ENCODE peak calls at places on chromosomes 5 and 9, in ten cellular contexts. One of them, this sample, is unnamed.

GRCh38 chr5:79172269-79172668 is 60.7 kb downstream of the BHMT start:
- DNase-seq in kidney glomerular epithelial cell: no peak
- DNase-seq in activated T-cell treated with anti-CD3 and anti-CD28 coated beads, Interleukin-2, amount 50 U/mL, for 24 hours: no peak
- DNase-seq in HFF-Myc: no peak
- DNase-seq in NCI-H1092: no peak
- DNase-seq in COR-L47: no peak
- DNase-seq in GM04504: no peak
- DNase-seq in IMR-90: no peak
- DNase-seq in stomach: no peak
- DNase-seq in Daoy: no peak
- DNase-seq in this sample: no peak

GRCh38 chr5:151024440-151024839 is 4.0 kb downstream of the GPX3 start:
- DNase-seq in kidney glomerular epithelial cell: no peak
- DNase-seq in activated T-cell treated with anti-CD3 and anti-CD28 coated beads, Interleukin-2, amount 50 U/mL, for 24 hours: no peak
- DNase-seq in HFF-Myc: no peak
- DNase-seq in NCI-H1092: no peak
- DNase-seq in COR-L47: no peak
- DNase-seq in GM04504: no peak
- DNase-seq in IMR-90: no peak
- DNase-seq in stomach: no peak
- DNase-seq in Daoy: peak
- DNase-seq in this sample: no peak

GRCh38 chr5:120529386-120529785 is 65.3 kb downstream of the PRR16 start:
- DNase-seq in kidney glomerular epithelial cell: no peak
- DNase-seq in activated T-cell treated with anti-CD3 and anti-CD28 coated beads, Interleukin-2, amount 50 U/mL, for 24 hours: no peak
- DNase-seq in HFF-Myc: no peak
- DNase-seq in NCI-H1092: no peak
- DNase-seq in COR-L47: no peak
- DNase-seq in GM04504: no peak
- DNase-seq in IMR-90: no peak
- DNase-seq in stomach: no peak
- DNase-seq in Daoy: no peak
- DNase-seq in this sample: no peak

GRCh38 chr5:175745212-175745611 is 87.3 kb downstream of the HRH2 start:
- DNase-seq in kidney glomerular epithelial cell: no peak
- DNase-seq in activated T-cell treated with anti-CD3 and anti-CD28 coated beads, Interleukin-2, amount 50 U/mL, for 24 hours: no peak
- DNase-seq in HFF-Myc: no peak
- DNase-seq in NCI-H1092: no peak
- DNase-seq in COR-L47: no peak
- DNase-seq in GM04504: no peak
- DNase-seq in IMR-90: no peak
- DNase-seq in stomach: no peak
- DNase-seq in Daoy: no peak
- DNase-seq in this sample: no peak

GRCh38 chr5:55856511-55857246 is 5.5 kb downstream of the IL31RA start:
- DNase-seq in kidney glomerular epithelial cell: no peak
- DNase-seq in activated T-cell treated with anti-CD3 and anti-CD28 coated beads, Interleukin-2, amount 50 U/mL, for 24 hours: no peak
- DNase-seq in HFF-Myc: no peak
- DNase-seq in NCI-H1092: no peak
- DNase-seq in COR-L47: no peak
- DNase-seq in GM04504: no peak
- DNase-seq in IMR-90: no peak
- DNase-seq in stomach: no peak
- DNase-seq in Daoy: no peak
- DNase-seq in this sample: no peak

GRCh38 chr5:157924931-157925729 is 66.2 kb upstream of the CLINT1 start:
- DNase-seq in kidney glomerular epithelial cell: no peak
- DNase-seq in activated T-cell treated with anti-CD3 and anti-CD28 coated beads, Interleukin-2, amount 50 U/mL, for 24 hours: no peak
- DNase-seq in HFF-Myc: no peak
- DNase-seq in NCI-H1092: no peak
- DNase-seq in COR-L47: no peak
- DNase-seq in GM04504: no peak
- DNase-seq in IMR-90: no peak
- DNase-seq in stomach: no peak
- DNase-seq in Daoy: peak
- DNase-seq in this sample: no peak

GRCh38 chr5:127085371-127085770 is 12.1 kb upstream of the C5orf63 start:
- DNase-seq in kidney glomerular epithelial cell: no peak
- DNase-seq in activated T-cell treated with anti-CD3 and anti-CD28 coated beads, Interleukin-2, amount 50 U/mL, for 24 hours: no peak
- DNase-seq in HFF-Myc: no peak
- DNase-seq in NCI-H1092: no peak
- DNase-seq in COR-L47: no peak
- DNase-seq in GM04504: no peak
- DNase-seq in IMR-90: no peak
- DNase-seq in stomach: no peak
- DNase-seq in Daoy: no peak
- DNase-seq in this sample: no peak

GRCh38 chr5:180336234-180337020 is 16.7 kb downstream of the GFPT2 start:
- DNase-seq in kidney glomerular epithelial cell: no peak
- DNase-seq in activated T-cell treated with anti-CD3 and anti-CD28 coated beads, Interleukin-2, amount 50 U/mL, for 24 hours: no peak
- DNase-seq in HFF-Myc: no peak
- DNase-seq in NCI-H1092: no peak
- DNase-seq in COR-L47: no peak
- DNase-seq in GM04504: no peak
- DNase-seq in IMR-90: no peak
- DNase-seq in stomach: no peak
- DNase-seq in Daoy: no peak
- DNase-seq in this sample: no peak

GRCh38 chr9:120366646-120367019 is 213.3 kb downstream of the CDK5RAP2 start:
- DNase-seq in kidney glomerular epithelial cell: peak
- DNase-seq in activated T-cell treated with anti-CD3 and anti-CD28 coated beads, Interleukin-2, amount 50 U/mL, for 24 hours: no peak
- DNase-seq in HFF-Myc: peak
- DNase-seq in NCI-H1092: no peak
- DNase-seq in COR-L47: no peak
- DNase-seq in GM04504: peak
- DNase-seq in IMR-90: peak
- DNase-seq in stomach: no peak
- DNase-seq in Daoy: peak
- DNase-seq in this sample: no peak

GRCh38 chr5:175443514-175444059 is 395 bp downstream of the DRD1 start:
- DNase-seq in kidney glomerular epithelial cell: no peak
- DNase-seq in activated T-cell treated with anti-CD3 and anti-CD28 coated beads, Interleukin-2, amount 50 U/mL, for 24 hours: no peak
- DNase-seq in HFF-Myc: no peak
- DNase-seq in NCI-H1092: no peak
- DNase-seq in COR-L47: no peak
- DNase-seq in GM04504: no peak
- DNase-seq in IMR-90: no peak
- DNase-seq in stomach: no peak
- DNase-seq in Daoy: no peak
- DNase-seq in this sample: no peak

GRCh38 chr5:178477224-178478201 is 112.7 kb downstream of the COL23A1 start:
- DNase-seq in kidney glomerular epithelial cell: no peak
- DNase-seq in activated T-cell treated with anti-CD3 and anti-CD28 coated beads, Interleukin-2, amount 50 U/mL, for 24 hours: no peak
- DNase-seq in HFF-Myc: no peak
- DNase-seq in NCI-H1092: no peak
- DNase-seq in COR-L47: no peak
- DNase-seq in GM04504: no peak
- DNase-seq in IMR-90: no peak
- DNase-seq in stomach: no peak
- DNase-seq in Daoy: no peak
- DNase-seq in this sample: no peak

GRCh38 chr5:131795879-131796792 is 681 bp downstream of the FNIP1 start:
- DNase-seq in kidney glomerular epithelial cell: no peak
- DNase-seq in activated T-cell treated with anti-CD3 and anti-CD28 coated beads, Interleukin-2, amount 50 U/mL, for 24 hours: no peak
- DNase-seq in HFF-Myc: no peak
- DNase-seq in NCI-H1092: peak
- DNase-seq in COR-L47: peak
- DNase-seq in GM04504: no peak
- DNase-seq in IMR-90: peak
- DNase-seq in stomach: peak
- DNase-seq in Daoy: peak
- DNase-seq in this sample: peak

GRCh38 chr9:100652850-100653249 is 75.0 kb downstream of the CAVIN4 start:
- DNase-seq in kidney glomerular epithelial cell: no peak
- DNase-seq in activated T-cell treated with anti-CD3 and anti-CD28 coated beads, Interleukin-2, amount 50 U/mL, for 24 hours: no peak
- DNase-seq in HFF-Myc: no peak
- DNase-seq in NCI-H1092: no peak
- DNase-seq in COR-L47: peak
- DNase-seq in GM04504: no peak
- DNase-seq in IMR-90: no peak
- DNase-seq in stomach: no peak
- DNase-seq in Daoy: no peak
- DNase-seq in this sample: no peak

GRCh38 chr5:76831108-76831447 is 12.2 kb downstream of the F2RL1 start:
- DNase-seq in kidney glomerular epithelial cell: peak
- DNase-seq in activated T-cell treated with anti-CD3 and anti-CD28 coated beads, Interleukin-2, amount 50 U/mL, for 24 hours: no peak
- DNase-seq in HFF-Myc: no peak
- DNase-seq in NCI-H1092: no peak
- DNase-seq in COR-L47: no peak
- DNase-seq in GM04504: no peak
- DNase-seq in IMR-90: peak
- DNase-seq in stomach: peak
- DNase-seq in Daoy: peak
- DNase-seq in this sample: no peak

GRCh38 chr5:53677632-53678031 is 117.2 kb downstream of the NDUFS4 start:
- DNase-seq in kidney glomerular epithelial cell: no peak
- DNase-seq in activated T-cell treated with anti-CD3 and anti-CD28 coated beads, Interleukin-2, amount 50 U/mL, for 24 hours: no peak
- DNase-seq in HFF-Myc: no peak
- DNase-seq in NCI-H1092: no peak
- DNase-seq in COR-L47: no peak
- DNase-seq in GM04504: no peak
- DNase-seq in IMR-90: no peak
- DNase-seq in stomach: no peak
- DNase-seq in Daoy: no peak
- DNase-seq in this sample: no peak

GRCh38 chr5:9850456-9850855 is 220.3 kb upstream of the TAS2R1 start:
- DNase-seq in kidney glomerular epithelial cell: no peak
- DNase-seq in activated T-cell treated with anti-CD3 and anti-CD28 coated beads, Interleukin-2, amount 50 U/mL, for 24 hours: no peak
- DNase-seq in HFF-Myc: no peak
- DNase-seq in NCI-H1092: no peak
- DNase-seq in COR-L47: no peak
- DNase-seq in GM04504: no peak
- DNase-seq in IMR-90: no peak
- DNase-seq in stomach: no peak
- DNase-seq in Daoy: no peak
- DNase-seq in this sample: no peak

GRCh38 chr9:99092643-99093491 is 12.0 kb upstream of the TGFBR1 start:
- DNase-seq in kidney glomerular epithelial cell: no peak
- DNase-seq in activated T-cell treated with anti-CD3 and anti-CD28 coated beads, Interleukin-2, amount 50 U/mL, for 24 hours: peak
- DNase-seq in HFF-Myc: no peak
- DNase-seq in NCI-H1092: no peak
- DNase-seq in COR-L47: no peak
- DNase-seq in GM04504: no peak
- DNase-seq in IMR-90: no peak
- DNase-seq in stomach: no peak
- DNase-seq in Daoy: no peak
- DNase-seq in this sample: no peak

GRCh38 chr9:117340422-117340821 is 74.4 kb downstream of the ASTN2 start:
- DNase-seq in kidney glomerular epithelial cell: no peak
- DNase-seq in activated T-cell treated with anti-CD3 and anti-CD28 coated beads, Interleukin-2, amount 50 U/mL, for 24 hours: no peak
- DNase-seq in HFF-Myc: no peak
- DNase-seq in NCI-H1092: no peak
- DNase-seq in COR-L47: no peak
- DNase-seq in GM04504: no peak
- DNase-seq in IMR-90: no peak
- DNase-seq in stomach: no peak
- DNase-seq in Daoy: no peak
- DNase-seq in this sample: no peak

GRCh38 chr9:34552606-34552981 is 29.8 kb upstream of the ENHO start:
- DNase-seq in kidney glomerular epithelial cell: no peak
- DNase-seq in activated T-cell treated with anti-CD3 and anti-CD28 coated beads, Interleukin-2, amount 50 U/mL, for 24 hours: no peak
- DNase-seq in HFF-Myc: no peak
- DNase-seq in NCI-H1092: no peak
- DNase-seq in COR-L47: no peak
- DNase-seq in GM04504: no peak
- DNase-seq in IMR-90: no peak
- DNase-seq in stomach: no peak
- DNase-seq in Daoy: no peak
- DNase-seq in this sample: no peak

GRCh38 chr5:137280656-137281055 is 218.5 kb downstream of the SPOCK1 start:
- DNase-seq in kidney glomerular epithelial cell: no peak
- DNase-seq in activated T-cell treated with anti-CD3 and anti-CD28 coated beads, Interleukin-2, amount 50 U/mL, for 24 hours: no peak
- DNase-seq in HFF-Myc: no peak
- DNase-seq in NCI-H1092: no peak
- DNase-seq in COR-L47: no peak
- DNase-seq in GM04504: no peak
- DNase-seq in IMR-90: no peak
- DNase-seq in stomach: no peak
- DNase-seq in Daoy: no peak
- DNase-seq in this sample: no peak

GRCh38 chr9:133658442-133659431 is 22.6 kb downstream of the DBH start:
- DNase-seq in kidney glomerular epithelial cell: no peak
- DNase-seq in activated T-cell treated with anti-CD3 and anti-CD28 coated beads, Interleukin-2, amount 50 U/mL, for 24 hours: peak
- DNase-seq in HFF-Myc: peak
- DNase-seq in NCI-H1092: peak
- DNase-seq in COR-L47: peak
- DNase-seq in GM04504: peak
- DNase-seq in IMR-90: peak
- DNase-seq in stomach: peak
- DNase-seq in Daoy: peak
- DNase-seq in this sample: no peak

GRCh38 chr9:113520109-113520642 is 56.6 kb downstream of the RGS3 start:
- DNase-seq in kidney glomerular epithelial cell: peak
- DNase-seq in activated T-cell treated with anti-CD3 and anti-CD28 coated beads, Interleukin-2, amount 50 U/mL, for 24 hours: peak
- DNase-seq in HFF-Myc: no peak
- DNase-seq in NCI-H1092: no peak
- DNase-seq in COR-L47: no peak
- DNase-seq in GM04504: no peak
- DNase-seq in IMR-90: peak
- DNase-seq in stomach: no peak
- DNase-seq in Daoy: peak
- DNase-seq in this sample: no peak